ENCODE peak calls at places on chromosomes 16 and 17, in seven cellular contexts. Z, R, A, B, T, Y and F are unnamed samples.

GRCh38 chr16:27795992-27796614 is 246.2 kb downstream of the KATNIP start:
- DNase-seq in Z (peak), R (no peak), A (no peak), B (peak), T (peak), Y (no peak), F (peak)

GRCh38 chr16:30113031-30113710 is at the start of gene GDPD3:
- DNase-seq in Z (peak), R (no peak), A (no peak), B (no peak), T (peak), Y (no peak), F (peak)

GRCh38 chr17:72053069-72053846 is 67.6 kb upstream of the SOX9 start:
- DNase-seq in Z (no peak), R (no peak), A (no peak), B (no peak), T (peak), Y (no peak), F (no peak)

GRCh38 chr16:84016477-84016876 is 26.1 kb downstream of the SLC38A8 start:
- DNase-seq in Z (no peak), R (no peak), A (no peak), B (no peak), T (no peak), Y (no peak), F (no peak)

GRCh38 chr16:1769402-1770300 is 1.7 kb downstream of the NME3 start:
- DNase-seq in Z (no peak), R (no peak), A (no peak), B (no peak), T (peak), Y (no peak), F (no peak)

GRCh38 chr16:51112311-51112710 is 38.8 kb downstream of the SALL1 start:
- DNase-seq in Z (no peak), R (no peak), A (no peak), B (no peak), T (no peak), Y (no peak), F (no peak)

GRCh38 chr17:77744268-77744988 is 214.1 kb upstream of the TNRC6C start:
- DNase-seq in Z (peak), R (no peak), A (no peak), B (no peak), T (no peak), Y (no peak), F (no peak)

GRCh38 chr16:82748026-82748425 is 121.3 kb downstream of the CDH13 start:
- DNase-seq in Z (peak), R (no peak), A (no peak), B (no peak), T (peak), Y (no peak), F (no peak)

GRCh38 chr17:34537445-34537844 is 41.9 kb upstream of the TMEM132E start:
- DNase-seq in Z (no peak), R (no peak), A (no peak), B (no peak), T (no peak), Y (no peak), F (no peak)

GRCh38 chr16:49353650-49354049 is 20.0 kb upstream of the C16orf78 start:
- DNase-seq in Z (no peak), R (no peak), A (no peak), B (no peak), T (no peak), Y (no peak), F (no peak)

GRCh38 chr16:14013571-14014283 is 57.4 kb upstream of the MRTFB start:
- DNase-seq in Z (no peak), R (no peak), A (no peak), B (no peak), T (no peak), Y (no peak), F (no peak)

GRCh38 chr17:34757106-34757505 is 177.7 kb downstream of the TMEM132E start:
- DNase-seq in Z (no peak), R (no peak), A (no peak), B (no peak), T (no peak), Y (no peak), F (no peak)

GRCh38 chr17:3528604-3529511 is 28.8 kb downstream of the TRPV3 start:
- DNase-seq in Z (no peak), R (no peak), A (no peak), B (no peak), T (no peak), Y (no peak), F (no peak)

GRCh38 chr16:49931931-49932330 is 76.0 kb upstream of the ZNF423 start:
- DNase-seq in Z (no peak), R (no peak), A (no peak), B (no peak), T (no peak), Y (no peak), F (no peak)

GRCh38 chr17:64066709-64067108 is 46.3 kb upstream of the ICAM2 start:
- DNase-seq in Z (no peak), R (peak), A (no peak), B (no peak), T (no peak), Y (no peak), F (no peak)

GRCh38 chr17:59366773-59367656 is 35.6 kb downstream of the YPEL2 start:
- DNase-seq in Z (no peak), R (no peak), A (no peak), B (peak), T (peak), Y (no peak), F (peak)

GRCh38 chr16:1964046-1964505 is 550 bp downstream of the RPS2 start:
- DNase-seq in Z (no peak), R (no peak), A (no peak), B (peak), T (no peak), Y (no peak), F (peak)

GRCh38 chr17:78735832-78736525 is 46.1 kb downstream of the CYTH1 start:
- DNase-seq in Z (no peak), R (no peak), A (no peak), B (peak), T (no peak), Y (no peak), F (peak)

GRCh38 chr16:50378417-50378816 is 9.6 kb upstream of the BRD7 start:
- DNase-seq in Z (no peak), R (no peak), A (no peak), B (no peak), T (no peak), Y (no peak), F (no peak)

GRCh38 chr17:72790194-72790593 is 302.3 kb downstream of the SLC39A11 start:
- DNase-seq in Z (no peak), R (no peak), A (no peak), B (no peak), T (no peak), Y (no peak), F (no peak)

GRCh38 chr17:1169471-1169908 is 10.3 kb downstream of the ABR start:
- DNase-seq in Z (no peak), R (no peak), A (no peak), B (no peak), T (no peak), Y (peak), F (no peak)

GRCh38 chr17:42163113-42163512 is 8.3 kb upstream of the RAB5C start:
- DNase-seq in Z (no peak), R (peak), A (no peak), B (no peak), T (no peak), Y (no peak), F (peak)

GRCh38 chr17:50589112-50589712 is 28.7 kb downstream of the CACNA1G start:
- DNase-seq in Z (no peak), R (no peak), A (no peak), B (no peak), T (no peak), Y (no peak), F (no peak)

GRCh38 chr17:79042421-79043190 is 18.6 kb downstream of the C1QTNF1 start:
- DNase-seq in Z (peak), R (peak), A (no peak), B (no peak), T (peak), Y (no peak), F (peak)

GRCh38 chr16:78507576-78507975 is 408.1 kb downstream of the WWOX start:
- DNase-seq in Z (no peak), R (no peak), A (no peak), B (no peak), T (no peak), Y (no peak), F (no peak)

GRCh38 chr16:2026461-2027023 is at the start of gene NHERF2:
- DNase-seq in Z (peak), R (peak), A (no peak), B (no peak), T (peak), Y (no peak), F (no peak)

GRCh38 chr17:47735536-47736011 is 2.5 kb downstream of the TBX21 start:
- DNase-seq in Z (no peak), R (no peak), A (no peak), B (no peak), T (no peak), Y (no peak), F (no peak)

GRCh38 chr17:47733047-47733413 is at the start of gene TBX21:
- DNase-seq in Z (peak), R (peak), A (peak), B (no peak), T (peak), Y (no peak), F (peak)

GRCh38 chr17:47736501-47737211 is 3.6 kb downstream of the TBX21 start:
- DNase-seq in Z (no peak), R (no peak), A (no peak), B (no peak), T (no peak), Y (no peak), F (no peak)

GRCh38 chr17:47733414-47734288 is 615 bp downstream of the TBX21 start:
- DNase-seq in Z (no peak), R (no peak), A (no peak), B (no peak), T (no peak), Y (no peak), F (no peak)

GRCh38 chr17:47735139-47735464 is 2.1 kb downstream of the TBX21 start:
- DNase-seq in Z (no peak), R (no peak), A (no peak), B (no peak), T (no peak), Y (no peak), F (no peak)
- H3K27ac ChIP-seq in Z (no peak), R (peak), A (peak), B (no peak), T (no peak), Y (no peak), F (no peak)

GRCh38 chr16:19696312-19696711 is 21.7 kb downstream of the KNOP1 start:
- DNase-seq in Z (peak), R (no peak), A (peak), B (peak), T (peak), Y (no peak), F (peak)
- H3K27ac ChIP-seq in Z (peak), R (no peak), A (peak), B (peak), T (peak), Y (peak), F (peak)

DNA sequence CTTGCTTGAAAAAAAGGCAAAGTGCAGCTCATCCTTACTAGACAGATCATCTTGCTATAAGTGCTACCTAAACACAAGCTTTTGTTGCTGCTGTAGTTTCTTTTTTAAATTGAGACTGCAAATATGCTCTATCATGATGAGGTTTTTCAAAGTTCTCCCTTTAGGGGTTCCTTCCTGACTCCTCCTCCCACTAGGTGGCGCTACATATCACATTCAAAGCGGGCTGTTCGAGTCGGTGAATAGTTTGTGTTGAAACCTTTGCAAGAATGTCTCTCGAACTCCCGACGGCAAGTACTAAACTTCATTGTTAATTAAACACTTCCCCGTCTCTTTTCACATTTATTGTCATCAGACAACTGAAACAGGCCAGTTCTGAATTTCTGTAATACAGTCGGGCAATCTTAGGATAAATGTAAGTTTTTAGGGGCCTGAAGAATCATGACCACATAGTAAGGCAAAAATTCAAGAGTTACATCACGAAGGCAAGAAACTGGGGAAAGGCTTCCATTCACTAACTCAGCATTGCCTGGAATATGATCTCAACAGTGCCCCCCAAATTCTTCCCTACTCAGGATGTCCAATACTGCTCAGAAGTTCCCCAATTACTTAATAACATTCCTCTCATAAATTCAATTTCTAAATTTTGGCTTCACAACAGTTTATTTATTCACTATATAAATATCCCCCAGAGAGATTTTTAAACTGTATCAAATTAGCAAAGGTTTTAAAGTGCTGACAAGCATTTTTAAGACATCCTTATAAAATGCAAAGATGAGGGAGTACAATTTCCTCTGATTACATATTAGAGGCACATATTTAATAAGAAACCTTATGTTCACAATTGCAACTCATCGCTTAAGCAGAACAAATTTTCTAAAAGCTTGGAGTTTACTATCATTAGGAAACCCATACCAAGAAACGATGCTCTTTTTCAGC is 6.7 kb downstream of the HS3ST3A1 start:
- DNase-seq in Z (peak), R (peak), A (peak), B (peak), T (peak), Y (no peak), F (peak)
- H3K27ac ChIP-seq in Z (no peak), R (no peak), A (no peak), B (peak), T (no peak), Y (no peak), F (no peak)

GRCh38 chr17:14306602-14307001 is 5.7 kb downstream of the HS3ST3B1 start:
- DNase-seq in Z (no peak), R (no peak), A (no peak), B (no peak), T (no peak), Y (no peak), F (no peak)
- H3K27ac ChIP-seq in Z (no peak), R (no peak), A (no peak), B (peak), T (no peak), Y (no peak), F (no peak)

DNA sequence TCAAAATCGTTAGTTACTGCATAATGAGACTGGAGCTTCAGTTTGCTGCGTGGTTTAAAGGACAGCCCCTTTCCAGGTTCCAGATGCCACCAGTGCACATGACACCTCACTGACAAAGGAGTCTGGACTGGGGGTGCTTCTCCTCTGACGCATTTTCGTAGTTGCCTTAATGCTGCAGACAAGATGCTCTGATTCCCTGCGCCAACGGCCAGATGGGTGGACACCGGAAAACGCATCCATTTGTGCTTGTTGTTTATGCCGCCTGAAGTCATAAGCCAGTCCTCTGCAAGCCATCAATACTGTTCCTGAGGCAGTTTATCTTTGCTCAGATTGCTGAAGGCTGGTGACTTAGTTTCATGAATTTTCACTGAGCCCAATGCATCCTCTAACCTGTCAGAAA is 16.0 kb downstream of the FBXO31 start:
- DNase-seq in Z (no peak), R (no peak), A (no peak), B (no peak), T (no peak), Y (no peak), F (no peak)
- H3K27ac ChIP-seq in Z (peak), R (no peak), A (peak), B (no peak), T (no peak), Y (no peak), F (no peak)

GRCh38 chr17:69871318-69871717 is 203.7 kb upstream of the KCNJ16 start:
- DNase-seq in Z (no peak), R (no peak), A (no peak), B (no peak), T (no peak), Y (no peak), F (no peak)
- H3K27ac ChIP-seq in Z (no peak), R (no peak), A (no peak), B (peak), T (no peak), Y (no peak), F (no peak)

GRCh38 chr17:57530508-57530907 is 214.6 kb downstream of the CCDC182 start:
- DNase-seq in Z (no peak), R (no peak), A (no peak), B (peak), T (no peak), Y (no peak), F (no peak)
- H3K27ac ChIP-seq in Z (no peak), R (no peak), A (no peak), B (peak), T (peak), Y (no peak), F (no peak)

DNA sequence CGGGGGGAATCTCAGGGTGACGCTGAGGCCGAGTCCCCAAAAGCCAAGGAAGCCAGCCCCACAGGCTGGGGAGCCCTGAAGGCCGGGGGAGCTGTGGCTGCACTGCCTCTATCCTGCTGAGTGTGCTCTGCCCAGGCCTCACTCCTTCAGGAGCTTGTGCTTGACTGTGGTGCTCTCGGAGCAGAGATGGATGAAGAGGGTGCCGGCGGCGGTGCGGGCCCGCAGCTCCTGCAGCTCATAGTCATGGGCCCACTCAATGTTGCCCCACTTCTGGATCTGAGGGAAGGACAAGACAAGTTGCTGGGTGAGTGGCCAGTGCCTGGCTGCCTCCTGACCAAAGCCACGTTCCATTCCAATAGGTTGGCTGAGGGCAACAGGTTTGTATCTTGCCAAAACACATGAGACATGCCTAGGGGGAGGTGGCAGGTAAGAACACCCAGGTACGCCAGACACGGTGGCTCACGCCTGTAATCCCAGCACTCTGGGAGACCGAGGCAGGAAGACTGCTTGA is 20.5 kb downstream of the ATPAF2 start:
- DNase-seq in Z (no peak), R (no peak), A (no peak), B (no peak), T (no peak), Y (no peak), F (no peak)
- H3K27ac ChIP-seq in Z (peak), R (no peak), A (no peak), B (no peak), T (no peak), Y (no peak), F (no peak)

GRCh38 chr16:86395477-86395876 is 114.8 kb upstream of the FOXF1 start:
- DNase-seq in Z (no peak), R (no peak), A (no peak), B (no peak), T (no peak), Y (no peak), F (no peak)
- H3K27ac ChIP-seq in Z (no peak), R (no peak), A (peak), B (no peak), T (no peak), Y (no peak), F (peak)

GRCh38 chr17:44230139-44230695 is 10.7 kb upstream of the UBTF start:
- DNase-seq in Z (no peak), R (no peak), A (no peak), B (no peak), T (no peak), Y (no peak), F (no peak)
- H3K27ac ChIP-seq in Z (peak), R (no peak), A (no peak), B (no peak), T (no peak), Y (no peak), F (no peak)